ENCODE peak calls at places on chromosomes 4 and X, in nine cellular contexts. One of them, this sample, is unnamed. For H3K4me1 and H3K9me3, the result is how much of the 10 kb centered on the place peaks cover.

GRCh38 chrX:115892787-115893671 is 277.5 kb upstream of the AGTR2 start:
- DNase-seq in naive thymus-derived CD4-positive, alpha-beta T cell: no peak
- DNase-seq in sigmoid colon: peak
- DNase-seq in body of pancreas: peak
- DNase-seq in aorta: peak
- DNase-seq in CD8-positive, alpha-beta T cell: no peak
- DNase-seq in OCI-LY7: no peak
- DNase-seq in transverse colon: peak
- DNase-seq in K562: peak
- DNase-seq in this sample: peak

GRCh38 chr4:53800741-53801140 is 209.5 kb upstream of the LNX1 start:
- DNase-seq in OCI-LY7: no peak
- DNase-seq in sigmoid colon: no peak
- DNase-seq in aorta: no peak
- DNase-seq in body of pancreas: no peak
- DNase-seq in K562: no peak
- DNase-seq in CD8-positive, alpha-beta T cell: no peak
- DNase-seq in naive thymus-derived CD4-positive, alpha-beta T cell: no peak
- DNase-seq in transverse colon: no peak
- DNase-seq in this sample: no peak

GRCh38 chrX:107758231-107758766 is 17.3 kb downstream of the TSC22D3 start:
- DNase-seq in OCI-LY7: no peak
- DNase-seq in K562: no peak
- DNase-seq in sigmoid colon: no peak
- DNase-seq in CD8-positive, alpha-beta T cell: no peak
- DNase-seq in naive thymus-derived CD4-positive, alpha-beta T cell: no peak
- DNase-seq in body of pancreas: no peak
- DNase-seq in transverse colon: no peak
- DNase-seq in aorta: peak
- DNase-seq in this sample: no peak

GRCh38 chrX:113384628-113385027 is 544.0 kb upstream of the AMOT start:
- DNase-seq in OCI-LY7: no peak
- DNase-seq in CD8-positive, alpha-beta T cell: no peak
- DNase-seq in naive thymus-derived CD4-positive, alpha-beta T cell: no peak
- DNase-seq in transverse colon: no peak
- DNase-seq in body of pancreas: no peak
- DNase-seq in sigmoid colon: no peak
- DNase-seq in aorta: no peak
- DNase-seq in K562: no peak
- DNase-seq in this sample: no peak

GRCh38 chrX:112147206-112147605 is 64.6 kb upstream of the TRPC5 start:
- DNase-seq in transverse colon: no peak
- DNase-seq in sigmoid colon: no peak
- DNase-seq in body of pancreas: peak
- DNase-seq in CD8-positive, alpha-beta T cell: no peak
- DNase-seq in naive thymus-derived CD4-positive, alpha-beta T cell: no peak
- DNase-seq in OCI-LY7: peak
- DNase-seq in aorta: no peak
- DNase-seq in K562: peak
- DNase-seq in this sample: no peak

GRCh38 chr4:41236046-41236445 is 20.7 kb upstream of the UCHL1 start:
- DNase-seq in OCI-LY7: no peak
- DNase-seq in CD8-positive, alpha-beta T cell: no peak
- DNase-seq in K562: no peak
- DNase-seq in naive thymus-derived CD4-positive, alpha-beta T cell: no peak
- DNase-seq in aorta: no peak
- DNase-seq in body of pancreas: no peak
- DNase-seq in sigmoid colon: no peak
- DNase-seq in transverse colon: no peak
- DNase-seq in this sample: no peak

GRCh38 chrX:8067754-8068469 is 103.2 kb downstream of the VCX2 start:
- DNase-seq in OCI-LY7: no peak
- DNase-seq in CD8-positive, alpha-beta T cell: no peak
- DNase-seq in K562: peak
- DNase-seq in sigmoid colon: no peak
- DNase-seq in transverse colon: no peak
- DNase-seq in aorta: no peak
- DNase-seq in body of pancreas: no peak
- DNase-seq in naive thymus-derived CD4-positive, alpha-beta T cell: no peak
- DNase-seq in this sample: no peak

GRCh38 chr4:151804821-151805220 is 44.0 kb upstream of the GATB start:
- DNase-seq in CD8-positive, alpha-beta T cell: no peak
- DNase-seq in transverse colon: no peak
- DNase-seq in K562: no peak
- DNase-seq in sigmoid colon: no peak
- DNase-seq in body of pancreas: no peak
- DNase-seq in naive thymus-derived CD4-positive, alpha-beta T cell: no peak
- DNase-seq in aorta: no peak
- DNase-seq in OCI-LY7: no peak
- DNase-seq in this sample: no peak

GRCh38 chr4:102867278-102868152 is 1.3 kb upstream of the CISD2 start:
- DNase-seq in body of pancreas: no peak
- DNase-seq in naive thymus-derived CD4-positive, alpha-beta T cell: no peak
- DNase-seq in aorta: no peak
- DNase-seq in OCI-LY7: peak
- DNase-seq in transverse colon: no peak
- DNase-seq in CD8-positive, alpha-beta T cell: no peak
- DNase-seq in sigmoid colon: no peak
- DNase-seq in K562: no peak
- DNase-seq in this sample: no peak

GRCh38 chr4:26320159-26320452 is 708 bp upstream of the RBPJ start:
- DNase-seq in body of pancreas: no peak
- DNase-seq in transverse colon: no peak
- DNase-seq in aorta: no peak
- DNase-seq in OCI-LY7: peak
- DNase-seq in K562: no peak
- DNase-seq in sigmoid colon: no peak
- DNase-seq in CD8-positive, alpha-beta T cell: no peak
- DNase-seq in naive thymus-derived CD4-positive, alpha-beta T cell: no peak
- DNase-seq in this sample: no peak

GRCh38 chrX:45669715-45670360 is 469.2 kb upstream of the DIPK2B start:
- DNase-seq in K562: no peak
- DNase-seq in aorta: no peak
- DNase-seq in body of pancreas: no peak
- DNase-seq in OCI-LY7: no peak
- DNase-seq in sigmoid colon: no peak
- DNase-seq in transverse colon: no peak
- DNase-seq in CD8-positive, alpha-beta T cell: no peak
- DNase-seq in naive thymus-derived CD4-positive, alpha-beta T cell: no peak
- DNase-seq in this sample: no peak

GRCh38 chr4:98605216-98605615 is 53.2 kb downstream of the TSPAN5 start:
- DNase-seq in aorta: no peak
- DNase-seq in K562: no peak
- DNase-seq in body of pancreas: no peak
- DNase-seq in CD8-positive, alpha-beta T cell: no peak
- DNase-seq in transverse colon: no peak
- DNase-seq in naive thymus-derived CD4-positive, alpha-beta T cell: no peak
- DNase-seq in OCI-LY7: no peak
- DNase-seq in sigmoid colon: no peak
- DNase-seq in this sample: no peak

GRCh38 chr4:81346719-81347118 is 125.0 kb downstream of the RASGEF1B start:
- DNase-seq in K562: no peak
- DNase-seq in OCI-LY7: no peak
- DNase-seq in aorta: no peak
- DNase-seq in naive thymus-derived CD4-positive, alpha-beta T cell: no peak
- DNase-seq in CD8-positive, alpha-beta T cell: no peak
- DNase-seq in sigmoid colon: no peak
- DNase-seq in body of pancreas: no peak
- DNase-seq in transverse colon: no peak
- DNase-seq in this sample: no peak

DNA sequence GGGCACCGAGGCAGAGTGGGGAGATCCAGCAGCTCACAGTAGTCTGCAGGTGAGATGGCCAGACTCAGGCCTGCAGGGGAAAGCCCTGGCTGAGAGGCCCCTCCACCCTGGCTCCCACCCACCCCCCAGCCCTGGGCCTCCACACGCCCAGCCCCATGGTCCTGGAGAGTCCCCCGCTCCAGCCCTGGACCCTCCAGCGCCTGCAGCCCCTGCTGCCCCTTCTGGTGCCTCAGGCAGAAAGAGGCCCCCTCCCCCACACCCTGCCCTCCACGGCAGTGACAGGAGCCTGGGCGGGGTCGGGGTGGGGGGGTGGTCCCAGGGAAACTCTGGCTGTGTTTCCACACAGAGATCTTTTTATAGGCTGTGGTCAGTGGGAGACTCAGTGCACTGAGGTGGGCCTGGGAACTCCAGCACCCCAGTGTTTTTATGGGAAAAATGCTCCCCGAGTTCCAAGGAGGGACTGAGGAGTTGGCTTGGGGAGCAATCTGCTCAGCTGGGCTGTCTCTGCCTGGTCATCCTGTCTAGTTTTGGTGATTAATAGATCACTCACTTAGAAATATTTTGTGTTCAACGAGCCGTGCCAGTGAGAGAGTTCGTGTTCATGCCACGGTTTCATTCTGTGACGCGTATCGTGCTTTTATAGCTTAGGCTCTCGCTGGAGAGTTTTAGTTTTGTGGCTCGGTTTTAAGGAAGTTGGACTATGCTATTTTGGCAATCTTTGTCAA is 53.1 kb upstream of the HGFAC start:
- DNase-seq in K562: no peak
- DNase-seq in naive thymus-derived CD4-positive, alpha-beta T cell: no peak
- DNase-seq in CD8-positive, alpha-beta T cell: no peak
- DNase-seq in aorta: peak
- DNase-seq in body of pancreas: no peak
- DNase-seq in transverse colon: no peak
- DNase-seq in OCI-LY7: no peak
- DNase-seq in sigmoid colon: peak
- DNase-seq in this sample: no peak
- H3K4me3 ChIP-seq in K562: no peak
- H3K4me3 ChIP-seq in naive thymus-derived CD4-positive, alpha-beta T cell: no peak
- H3K4me3 ChIP-seq in CD8-positive, alpha-beta T cell: no peak
- H3K4me3 ChIP-seq in aorta: no peak
- H3K4me3 ChIP-seq in body of pancreas: no peak
- H3K4me3 ChIP-seq in transverse colon: no peak
- H3K4me3 ChIP-seq in OCI-LY7: peak
- H3K4me3 ChIP-seq in sigmoid colon: peak
- H3K4me3 ChIP-seq in this sample: peak

DNA sequence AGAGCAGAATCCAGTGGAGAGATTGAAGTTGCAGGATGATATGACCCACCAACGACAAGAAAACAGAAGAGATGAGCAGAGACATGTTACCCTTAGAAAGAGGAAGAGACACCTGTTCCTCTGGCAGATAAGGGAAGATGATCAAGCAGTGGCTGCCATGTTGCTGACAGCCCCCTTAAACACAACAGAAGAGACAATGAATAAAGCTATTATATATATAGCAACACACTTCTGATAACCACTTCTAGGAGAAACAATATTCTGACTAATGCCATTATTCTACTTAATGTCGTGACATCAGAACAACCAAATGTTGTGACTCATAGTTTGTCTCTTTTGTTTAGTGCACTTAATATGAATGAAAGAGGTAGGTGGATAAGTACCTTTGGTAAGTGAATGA is 44.9 kb downstream of the SH3RF1 start:
- DNase-seq in aorta: no peak
- DNase-seq in body of pancreas: no peak
- DNase-seq in OCI-LY7: no peak
- DNase-seq in K562: no peak
- DNase-seq in sigmoid colon: no peak
- DNase-seq in CD8-positive, alpha-beta T cell: no peak
- DNase-seq in naive thymus-derived CD4-positive, alpha-beta T cell: no peak
- DNase-seq in transverse colon: no peak
- DNase-seq in this sample: no peak
- H3K4me1 ChIP-seq in aorta: under half
- H3K4me1 ChIP-seq in body of pancreas: under half
- H3K4me1 ChIP-seq in OCI-LY7: under half
- H3K4me1 ChIP-seq in K562: under half
- H3K4me1 ChIP-seq in sigmoid colon: under half
- H3K4me1 ChIP-seq in CD8-positive, alpha-beta T cell: under half
- H3K4me1 ChIP-seq in naive thymus-derived CD4-positive, alpha-beta T cell: under half
- H3K4me1 ChIP-seq in transverse colon: half or more
- H3K4me1 ChIP-seq in this sample: under half

GRCh38 chrX:331772-332495 is 13.3 kb upstream of the GTPBP6 start:
- DNase-seq in body of pancreas: no peak
- DNase-seq in CD8-positive, alpha-beta T cell: no peak
- DNase-seq in OCI-LY7: no peak
- DNase-seq in sigmoid colon: no peak
- DNase-seq in aorta: peak
- DNase-seq in naive thymus-derived CD4-positive, alpha-beta T cell: no peak
- DNase-seq in transverse colon: no peak
- DNase-seq in K562: no peak
- DNase-seq in this sample: peak
- H3K9me3 ChIP-seq in body of pancreas: under half
- H3K9me3 ChIP-seq in CD8-positive, alpha-beta T cell: under half
- H3K9me3 ChIP-seq in OCI-LY7: under half
- H3K9me3 ChIP-seq in sigmoid colon: under half
- H3K9me3 ChIP-seq in aorta: under half
- H3K9me3 ChIP-seq in naive thymus-derived CD4-positive, alpha-beta T cell: under half
- H3K9me3 ChIP-seq in transverse colon: under half
- H3K9me3 ChIP-seq in K562: under half
- H3K9me3 ChIP-seq in this sample: under half

GRCh38 chr4:117610706-117611308 is 423.5 kb upstream of the NDST3 start:
- DNase-seq in body of pancreas: no peak
- DNase-seq in transverse colon: no peak
- DNase-seq in K562: no peak
- DNase-seq in CD8-positive, alpha-beta T cell: no peak
- DNase-seq in sigmoid colon: no peak
- DNase-seq in aorta: no peak
- DNase-seq in naive thymus-derived CD4-positive, alpha-beta T cell: no peak
- DNase-seq in OCI-LY7: no peak
- DNase-seq in this sample: no peak
- H3K4me3 ChIP-seq in body of pancreas: no peak
- H3K4me3 ChIP-seq in transverse colon: no peak
- H3K4me3 ChIP-seq in K562: no peak
- H3K4me3 ChIP-seq in CD8-positive, alpha-beta T cell: no peak
- H3K4me3 ChIP-seq in sigmoid colon: no peak
- H3K4me3 ChIP-seq in aorta: no peak
- H3K4me3 ChIP-seq in naive thymus-derived CD4-positive, alpha-beta T cell: no peak
- H3K4me3 ChIP-seq in OCI-LY7: no peak
- H3K4me3 ChIP-seq in this sample: no peak

DNA sequence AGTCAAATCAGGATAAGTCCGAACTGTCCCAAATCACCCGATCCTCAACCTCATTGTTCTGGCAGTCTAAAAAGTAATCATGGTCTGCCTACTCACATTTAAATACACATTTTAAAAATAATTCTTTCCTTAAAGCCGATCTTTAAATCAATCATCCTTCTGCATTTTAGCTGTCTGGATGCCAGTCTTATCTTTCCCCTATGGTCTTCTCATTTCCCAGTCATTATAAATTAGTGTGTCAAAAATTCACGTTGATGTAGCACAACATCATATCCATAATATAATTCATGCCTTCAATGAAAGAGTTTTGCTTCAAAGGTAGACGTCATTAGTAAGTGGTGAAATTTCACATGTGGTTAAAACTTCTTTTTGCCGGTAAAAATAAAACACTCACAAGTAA is 108.1 kb upstream of the FRG1 start:
- DNase-seq in transverse colon: no peak
- DNase-seq in naive thymus-derived CD4-positive, alpha-beta T cell: no peak
- DNase-seq in K562: no peak
- DNase-seq in aorta: no peak
- DNase-seq in body of pancreas: no peak
- DNase-seq in sigmoid colon: no peak
- DNase-seq in OCI-LY7: no peak
- DNase-seq in CD8-positive, alpha-beta T cell: no peak
- DNase-seq in this sample: no peak
- H3K4me1 ChIP-seq in transverse colon: under half
- H3K4me1 ChIP-seq in naive thymus-derived CD4-positive, alpha-beta T cell: under half
- H3K4me1 ChIP-seq in K562: under half
- H3K4me1 ChIP-seq in aorta: under half
- H3K4me1 ChIP-seq in body of pancreas: under half
- H3K4me1 ChIP-seq in sigmoid colon: under half
- H3K4me1 ChIP-seq in OCI-LY7: under half
- H3K4me1 ChIP-seq in CD8-positive, alpha-beta T cell: under half
- H3K4me1 ChIP-seq in this sample: under half

GRCh38 chrX:64456828-64457227 is 61.6 kb upstream of the MTMR8 start:
- DNase-seq in K562: no peak
- DNase-seq in aorta: no peak
- DNase-seq in body of pancreas: no peak
- DNase-seq in transverse colon: no peak
- DNase-seq in CD8-positive, alpha-beta T cell: no peak
- DNase-seq in naive thymus-derived CD4-positive, alpha-beta T cell: no peak
- DNase-seq in sigmoid colon: no peak
- DNase-seq in OCI-LY7: no peak
- DNase-seq in this sample: no peak
- H3K9me3 ChIP-seq in K562: under half
- H3K9me3 ChIP-seq in aorta: under half
- H3K9me3 ChIP-seq in body of pancreas: under half
- H3K9me3 ChIP-seq in transverse colon: under half
- H3K9me3 ChIP-seq in CD8-positive, alpha-beta T cell: under half
- H3K9me3 ChIP-seq in naive thymus-derived CD4-positive, alpha-beta T cell: under half
- H3K9me3 ChIP-seq in sigmoid colon: under half
- H3K9me3 ChIP-seq in OCI-LY7: under half
- H3K9me3 ChIP-seq in this sample: under half

This sample was measured in left lung.